ENCODE peak calls at places on chromosomes 13 and 19, in five cellular contexts. O is lower lobe of right lung, H is fibroblast of the aortic adventitia, D is astrocyte, L is psoas muscle. C is an unnamed sample.

GRCh38 chr13:78978381-78978998 is 319.5 kb upstream of the OBI1 start:
- DNase-seq in H (peak), D (peak), O (no peak), L (no peak), C (peak)

GRCh38 chr19:19372656-19373416 is 32.6 kb upstream of the GATAD2A start:
- DNase-seq in O (peak), D (no peak), H (peak), L (peak), C (peak)

GRCh38 chr13:30125422-30126073 is 181.8 kb downstream of the KATNAL1 start:
- DNase-seq in O (no peak), H (peak), L (no peak), D (peak), C (peak)

GRCh38 chr13:102799544-102800144 is 725 bp downstream of the BIVM start:
- DNase-seq in D (peak), O (peak), L (no peak), H (peak), C (peak)

GRCh38 chr19:32651729-32652140 is 23.2 kb downstream of the ANKRD27 start:
- DNase-seq in O (no peak), D (no peak), H (no peak), L (no peak), C (no peak)

GRCh38 chr19:49786432-49786831 is 19.6 kb downstream of the AP2A1 start:
- DNase-seq in O (no peak), H (peak), D (peak), L (no peak), C (peak)

GRCh38 chr19:55285225-55285890 is 1.6 kb downstream of the BRSK1 start:
- DNase-seq in D (no peak), L (no peak), H (peak), O (no peak), C (no peak)

GRCh38 chr13:98508280-98509074 is 68.4 kb downstream of the STK24 start:
- DNase-seq in L (no peak), O (no peak), H (peak), D (peak), C (peak)

GRCh38 chr13:97720881-97721280 is 232.6 kb upstream of the IPO5 start:
- DNase-seq in D (no peak), O (no peak), H (no peak), L (no peak), C (no peak)

GRCh38 chr19:12400618-12401502 is at the start of gene ZNF799:
- DNase-seq in O (peak), D (peak), H (peak), L (peak), C (peak)

GRCh38 chr13:39688699-39689405 is 33.4 kb downstream of the COG6 start:
- DNase-seq in H (peak), O (no peak), D (peak), L (no peak), C (no peak)

GRCh38 chr13:38804061-38804460 is 117.2 kb downstream of the FREM2 start:
- DNase-seq in O (no peak), L (no peak), D (no peak), H (no peak), C (no peak)

GRCh38 chr19:10321417-10321797 is 5.6 kb upstream of the FDX2 start:
- DNase-seq in O (no peak), L (no peak), D (no peak), H (no peak), C (no peak)

GRCh38 chr19:16594131-16594586 is 21.9 kb upstream of the SLC35E1 start:
- DNase-seq in L (no peak), O (no peak), D (no peak), H (no peak), C (no peak)

GRCh38 chr19:43425567-43426392 is 11.1 kb downstream of the TEX101 start:
- DNase-seq in O (no peak), H (peak), L (no peak), D (no peak), C (peak)

GRCh38 chr19:12938536-12939291 is at the start of gene CALR:
- DNase-seq in D (no peak), L (peak), O (no peak), H (peak), C (no peak)

GRCh38 chr13:34816543-34816942 is 125.5 kb upstream of the NBEA start:
- DNase-seq in D (peak), O (no peak), H (peak), L (no peak), C (no peak)

GRCh38 chr19:18743281-18743825 is 47.8 kb downstream of the COMP start:
- DNase-seq in D (peak), O (peak), H (peak), L (peak), C (no peak)

GRCh38 chr13:110062077-110062776 is 244.7 kb downstream of the COL4A1 start:
- DNase-seq in O (no peak), D (peak), H (peak), L (peak), C (peak)

GRCh38 chr19:42122691-42123607 is 9.3 kb downstream of the POU2F2 start:
- DNase-seq in H (no peak), L (peak), O (no peak), D (no peak), C (no peak)

GRCh38 chr13:109785141-109785891 is 1.1 kb downstream of the IRS2 start:
- DNase-seq in O (peak), D (peak), H (peak), L (peak), C (peak)

GRCh38 chr13:29937836-29938235 is 87.4 kb upstream of the UBL3 start:
- DNase-seq in D (no peak), L (no peak), O (no peak), H (no peak), C (no peak)

GRCh38 chr13:80171096-80171495 is 169.8 kb downstream of the SPRY2 start:
- DNase-seq in L (no peak), H (no peak), D (no peak), O (no peak), C (peak)

GRCh38 chr19:21463449-21464105 is 41.8 kb upstream of the ZNF429 start:
- DNase-seq in D (peak), L (peak), H (no peak), O (peak), C (no peak)

GRCh38 chr19:49133621-49134454 is 14.5 kb downstream of the PPFIA3 start:
- DNase-seq in L (no peak), D (no peak), H (peak), O (peak), C (no peak)

GRCh38 chr13:33197551-33197971 is 88.0 kb downstream of the STARD13 start:
- DNase-seq in H (no peak), L (no peak), D (no peak), O (no peak), C (no peak)

GRCh38 chr13:79988573-79988972 is 352.4 kb downstream of the SPRY2 start:
- DNase-seq in L (no peak), O (no peak), H (peak), D (peak), C (no peak)

GRCh38 chr13:63092461-63092860 is 1676.8 kb upstream of the PCDH20 start:
- DNase-seq in D (peak), H (no peak), O (no peak), L (no peak), C (no peak)

GRCh38 chr13:99821741-99822140 is 149.8 kb downstream of the ZIC5 start:
- DNase-seq in L (no peak), D (no peak), O (no peak), H (no peak), C (no peak)

GRCh38 chr19:13173129-13173737 is 23.0 kb downstream of the IER2 start:
- DNase-seq in L (no peak), D (no peak), O (no peak), H (no peak), C (no peak)

GRCh38 chr19:4272894-4273293 is 6.2 kb upstream of the SHD start:
- DNase-seq in L (no peak), D (no peak), H (no peak), O (no peak), C (no peak)

GRCh38 chr13:44903596-44903995 is 85.7 kb downstream of the NUFIP1 start:
- DNase-seq in H (peak), O (peak), D (peak), L (peak), C (no peak)

GRCh38 chr13:44752184-44752583 is 176.1 kb upstream of the TSC22D1 start:
- DNase-seq in O (no peak), H (no peak), D (no peak), L (no peak), C (no peak)

GRCh38 chr13:30111810-30112209 is 195.5 kb downstream of the KATNAL1 start:
- DNase-seq in H (no peak), O (no peak), D (no peak), L (no peak), C (peak)

GRCh38 chr13:99330942-99331341 is 23.7 kb upstream of the GPR183 start:
- DNase-seq in O (no peak), D (no peak), L (no peak), H (no peak), C (no peak)

GRCh38 chr19:50418186-50419021 is at the start of gene SPIB:
- DNase-seq in L (peak), H (no peak), D (no peak), O (no peak), C (no peak)

GRCh38 chr13:105827074-105827473 is 708.4 kb downstream of the EFNB2 start:
- DNase-seq in O (no peak), L (no peak), H (no peak), D (no peak), C (no peak)
- TF ChIP-seq CTCF in O (no peak), L (no peak), H (no peak), D (no peak), C (no peak)

GRCh38 chr19:40724315-40724714 is 7.4 kb downstream of the ITPKC start:
- DNase-seq in O (no peak), D (no peak), H (no peak), L (no peak), C (no peak)
- TF ChIP-seq CTCF in O (no peak), D (no peak), H (no peak), L (no peak), C (no peak)

GRCh38 chr19:8116437-8117293 is 32.7 kb downstream of the FBN3 start:
- DNase-seq in L (no peak), D (no peak), O (no peak), H (no peak), C (peak)
- TF ChIP-seq CTCF in L (no peak), D (no peak), O (no peak), H (no peak), C (no peak)

GRCh38 chr19:2425622-2426581 is 1.5 kb downstream of the TIMM13 start:
- DNase-seq in L (peak), O (no peak), D (no peak), H (no peak), C (no peak)
- TF ChIP-seq CTCF in L (no peak), O (no peak), D (no peak), H (no peak), C (no peak)

GRCh38 chr13:71754407-71754974 is 112.5 kb downstream of the DACH1 start:
- DNase-seq in H (no peak), O (no peak), D (no peak), L (no peak), C (no peak)
- TF ChIP-seq CTCF in H (no peak), O (no peak), D (no peak), L (no peak), C (peak)

DNA sequence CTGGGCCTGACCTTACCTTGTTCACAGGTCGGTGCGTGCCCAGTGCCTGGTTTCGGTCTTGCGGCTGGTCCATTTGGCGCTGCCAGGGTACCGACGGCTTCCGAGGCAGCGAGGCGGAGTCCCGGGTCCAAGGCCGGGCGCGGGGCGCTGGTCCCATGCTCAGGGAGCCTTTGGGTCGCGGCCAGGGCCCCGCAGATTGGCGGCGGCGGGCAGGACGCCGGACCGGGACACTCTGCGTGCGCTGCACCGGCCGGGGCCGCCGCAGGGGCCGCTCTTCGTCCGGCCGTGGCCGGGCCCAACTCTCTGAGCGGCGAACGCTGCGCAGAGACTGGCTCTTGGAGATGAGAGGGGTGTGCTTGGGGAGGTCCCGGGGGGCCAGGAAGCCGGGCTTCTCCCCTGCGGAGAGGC is 3.3 kb upstream of the WIZ start:
- DNase-seq in H (no peak), D (no peak), O (peak), L (no peak), C (no peak)
- TF ChIP-seq CTCF in H (peak), D (no peak), O (peak), L (peak), C (no peak)

DNA sequence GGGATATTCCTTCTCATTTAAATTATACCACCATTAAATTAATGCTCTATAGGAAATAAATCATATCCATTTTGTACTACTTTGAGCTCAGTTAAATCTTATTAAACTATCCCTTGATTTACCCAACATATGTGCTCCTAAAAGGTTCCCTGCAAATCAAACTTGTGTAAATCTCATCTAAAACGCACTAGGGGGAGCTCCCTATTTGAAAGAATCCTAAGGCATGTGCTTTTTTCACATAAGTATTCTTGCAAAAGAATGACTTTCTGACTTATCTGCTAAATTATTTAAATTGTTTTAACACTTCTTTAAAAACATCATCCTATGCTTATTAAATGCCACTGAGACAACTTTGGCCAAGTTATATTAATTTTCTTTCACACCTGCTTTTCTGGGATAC is 7.9 kb downstream of the INTS6 start:
- DNase-seq in D (peak), L (no peak), O (no peak), H (peak), C (peak)
- TF ChIP-seq CTCF in D (no peak), L (no peak), O (no peak), H (peak), C (peak)

DNA sequence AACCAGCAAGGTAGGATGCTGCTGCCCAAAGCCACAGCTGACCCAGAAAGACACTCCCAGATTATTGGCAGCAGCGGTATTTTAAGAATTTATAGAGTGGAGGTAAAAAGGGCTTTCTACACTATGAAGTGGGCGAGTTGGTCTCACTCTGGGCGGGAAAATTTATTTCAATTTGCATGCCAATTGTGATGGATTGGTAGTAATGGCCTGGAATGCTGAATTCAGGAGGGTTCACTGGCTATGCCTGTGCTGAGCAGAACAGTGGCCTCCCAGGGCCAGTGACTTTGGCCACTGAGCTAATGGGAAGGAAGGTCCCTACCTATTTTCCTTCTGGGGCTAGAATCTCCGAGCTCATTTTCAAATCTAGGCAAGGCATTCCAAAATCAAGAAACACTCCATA is 243.5 kb downstream of the TSHZ3 start:
- DNase-seq in H (no peak), D (no peak), L (no peak), O (no peak), C (no peak)
- TF ChIP-seq CTCF in H (no peak), D (no peak), L (no peak), O (no peak), C (no peak)